ENCODE peak calls at places on chromosomes 13 and 19, in eight cellular contexts. V is CD4-positive, alpha-beta T cell; T is neural progenitor cell; S is psoas muscle; H is neural crest cell; D is fibroblast of mammary gland; K is Peyer's patch; P is colonic mucosa. R is an unnamed sample.

GRCh38 chr19:5173993-5174392 is 166.6 kb downstream of the PTPRS start:
- DNase-seq in V (no peak), T (no peak), S (no peak), H (no peak), D (no peak), K (no peak), P (no peak), R (no peak)

GRCh38 chr19:12797141-12797587 is 4.4 kb downstream of the PRDX2 start:
- DNase-seq in V (no peak), T (no peak), S (no peak), H (no peak), D (no peak), K (no peak), P (no peak), R (no peak)

GRCh38 chr13:108929532-108929931 is 300.1 kb downstream of the MYO16 start:
- DNase-seq in V (no peak), T (no peak), S (no peak), H (no peak), D (peak; percentile 62), K (no peak), P (no peak), R (no peak)

GRCh38 chr19:43618921-43619261 is 538 bp downstream of the ZNF428 start:
- DNase-seq in V (no peak), T (no peak), S (no peak), H (peak; percentile 47), D (peak; percentile 34), K (no peak), P (peak; percentile 65), R (peak; percentile 5)

GRCh38 chr13:54599413-54599812 is 1570.8 kb downstream of the OLFM4 start:
- DNase-seq in V (no peak), T (no peak), S (no peak), H (no peak), D (no peak), K (no peak), P (no peak), R (no peak)

GRCh38 chr13:61192826-61193225 is 222.8 kb downstream of the PCDH20 start:
- DNase-seq in V (no peak), T (no peak), S (no peak), H (no peak), D (no peak), K (peak; percentile 49), P (peak; percentile 61), R (peak; percentile 16)

GRCh38 chr19:4375620-4376228 is 24.6 kb downstream of the SH3GL1 start:
- DNase-seq in V (no peak), T (peak; percentile 74), S (no peak), H (no peak), D (peak; percentile 84), K (peak; percentile 72), P (no peak), R (no peak)

GRCh38 chr19:4633140-4633967 is 6.0 kb upstream of the TNFAIP8L1 start:
- DNase-seq in V (peak; percentile 20), T (peak; percentile 70), S (peak; percentile 76), H (peak; percentile 68), D (peak; percentile 92), K (peak; percentile 78), P (peak; percentile 69), R (peak; percentile 87)

GRCh38 chr19:39408392-39409206 is 2.0 kb downstream of the ZFP36 start:
- DNase-seq in V (no peak), T (peak; percentile 26), S (peak; percentile 70), H (no peak), D (peak; percentile 69), K (no peak), P (peak; percentile 57), R (peak; percentile 64)

GRCh38 chr13:26965976-26966375 is 205.4 kb upstream of the GPR12 start:
- DNase-seq in V (no peak), T (no peak), S (peak; percentile 69), H (no peak), D (peak; percentile 68), K (no peak), P (no peak), R (no peak)

GRCh38 chr13:65653548-65654078 is 1576.5 kb downstream of the PCDH9 start:
- DNase-seq in V (no peak), T (no peak), S (no peak), H (no peak), D (no peak), K (no peak), P (no peak), R (no peak)

GRCh38 chr19:30385174-30385573 is 13.0 kb downstream of the ZNF536 start:
- DNase-seq in V (no peak), T (no peak), S (no peak), H (no peak), D (no peak), K (no peak), P (no peak), R (no peak)

GRCh38 chr13:94384217-94384905 is 95.1 kb downstream of the DCT start:
- DNase-seq in V (no peak), T (no peak), S (no peak), H (no peak), D (no peak), K (no peak), P (no peak), R (no peak)

GRCh38 chr13:46296920-46297319 is 85.2 kb downstream of the LRRC63 start:
- DNase-seq in V (no peak), T (no peak), S (no peak), H (no peak), D (peak; percentile 96), K (no peak), P (no peak), R (peak; percentile 20)

GRCh38 chr19:8731428-8732169 is 10.2 kb downstream of the OR2Z1 start:
- DNase-seq in V (no peak), T (peak; percentile 3), S (no peak), H (no peak), D (no peak), K (no peak), P (no peak), R (no peak)

DNA sequence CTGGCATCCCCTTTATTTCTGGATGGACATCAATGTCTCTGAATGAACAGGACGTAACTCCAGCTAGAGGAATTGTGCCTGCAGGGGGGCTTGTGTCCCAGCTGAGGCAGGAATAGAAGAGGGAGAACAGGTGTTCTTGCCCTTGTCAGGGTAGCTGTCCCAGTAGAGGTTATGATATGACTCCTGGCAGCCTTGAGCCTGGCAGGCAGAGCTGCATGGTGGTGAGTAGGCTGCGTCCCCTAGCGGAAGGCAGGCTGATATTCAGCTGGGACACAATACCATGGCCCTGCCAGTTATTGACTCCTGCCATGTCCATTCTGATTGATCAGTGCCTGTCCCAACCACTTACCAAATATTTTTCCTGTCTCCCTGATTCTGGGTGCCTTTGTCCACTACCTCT is 197.2 kb downstream of the RAP2A start:
- DNase-seq in V (no peak), T (peak; percentile 34), S (peak; percentile 52), H (no peak), D (no peak), K (no peak), P (no peak), R (no peak)
- TF ChIP-seq CTCF in V (no peak), T (peak; percentile 45), S (no peak), H (no peak), D (peak; percentile 7), K (no peak), P (no peak), R (no peak)

GRCh38 chr19:33704271-33704670 is 82.5 kb downstream of the CHST8 start:
- DNase-seq in V (no peak), T (no peak), S (no peak), H (no peak), D (no peak), K (no peak), P (no peak), R (no peak)

GRCh38 chr19:33703438-33703750 is 81.6 kb downstream of the CHST8 start:
- DNase-seq in V (no peak), T (no peak), S (no peak), H (no peak), D (no peak), K (no peak), P (no peak), R (no peak)

GRCh38 chr19:33702606-33703437 is 81.1 kb downstream of the CHST8 start:
- DNase-seq in V (no peak), T (no peak), S (no peak), H (no peak), D (no peak), K (no peak), P (no peak), R (no peak)

GRCh38 chr19:33705090-33705847 is 83.5 kb downstream of the CHST8 start:
- DNase-seq in V (no peak), T (peak; percentile 36), S (no peak), H (no peak), D (no peak), K (no peak), P (no peak), R (no peak)

DNA sequence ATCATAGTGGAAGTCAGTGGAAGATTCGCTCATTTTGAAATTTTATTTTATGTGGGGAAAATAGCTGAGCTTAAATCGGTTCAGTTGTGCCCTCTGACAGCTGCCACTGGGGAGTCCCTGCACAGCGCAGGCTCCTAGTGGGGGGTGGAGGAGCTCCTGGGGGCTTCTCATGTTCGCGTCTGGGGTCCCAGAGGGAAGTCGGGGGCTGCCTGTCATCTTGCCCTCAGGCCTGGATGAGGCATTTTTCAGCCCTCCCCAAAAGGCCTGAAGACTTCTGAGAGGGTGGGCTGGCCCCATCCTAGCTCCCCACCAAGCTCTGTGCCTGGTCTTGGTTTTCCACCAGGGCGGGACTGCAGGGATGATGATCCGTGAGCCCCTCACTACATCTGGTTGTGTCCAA is 82.1 kb downstream of the CHST8 start:
- DNase-seq in V (no peak), T (no peak), S (no peak), H (no peak), D (no peak), K (no peak), P (no peak), R (no peak)
- TF ChIP-seq CTCF in V (no peak), T (no peak), S (no peak), H (no peak), D (no peak), K (no peak), P (no peak), R (no peak)

GRCh38 chr19:45773384-45773783 is 4.3 kb upstream of the SIX5 start:
- DNase-seq in V (no peak), T (no peak), S (no peak), H (no peak), D (no peak), K (no peak), P (no peak), R (no peak)
- TF ChIP-seq CTCF in V (no peak), T (no peak), S (no peak), H (no peak), D (no peak), K (no peak), P (no peak), R (no peak)

GRCh38 chr19:1261863-1262686 is 7.1 kb upstream of the CIRBP start:
- DNase-seq in V (no peak), T (peak; percentile 23), S (peak; percentile 87), H (no peak), D (peak; percentile 47), K (peak; percentile 94), P (peak; percentile 94), R (peak; percentile 58)

GRCh38 chr19:1260749-1261511 is 8.2 kb upstream of the CIRBP start:
- DNase-seq in V (peak; percentile 96), T (peak; percentile 99), S (peak; percentile 99), H (peak; percentile 94), D (peak; percentile 95), K (peak; percentile 98), P (peak; percentile 97), R (peak; percentile 96)

GRCh38 chr19:1259873-1260748 is 9.0 kb upstream of the CIRBP start:
- DNase-seq in V (no peak), T (peak; percentile 37), S (no peak), H (no peak), D (no peak), K (peak; percentile 84), P (peak; percentile 62), R (peak; percentile 65)

GRCh38 chr19:1262687-1263123 is 6.4 kb upstream of the CIRBP start:
- DNase-seq in V (no peak), T (peak; percentile 55), S (peak; percentile 62), H (no peak), D (no peak), K (no peak), P (no peak), R (no peak)

GRCh38 chr19:1261512-1261862 is 7.6 kb upstream of the CIRBP start:
- DNase-seq in V (no peak), T (peak; percentile 81), S (peak; percentile 62), H (no peak), D (no peak), K (no peak), P (no peak), R (no peak)
- TF ChIP-seq CTCF in V (peak; percentile 10), T (peak; percentile 48), S (no peak), H (peak; percentile 41), D (no peak), K (peak; percentile 21), P (no peak), R (no peak)